ENCODE peak calls at places on chromosome 3, in four cellular contexts. S is A673; G is foreskin fibroblast; L is CD8-positive, alpha-beta T cell. Z is an unnamed sample.

GRCh38 chr3:36480916-36481648 is 100.8 kb downstream of the STAC start:
- DNase-seq in L (no peak), S (no peak), G (no peak), Z (peak; percentile 34)

GRCh38 chr3:32143849-32144757 is 37.7 kb downstream of the GPD1L start:
- DNase-seq in S (peak; percentile 87), L (peak; percentile 46), G (peak; percentile 84), Z (peak; percentile 96)

GRCh38 chr3:173410836-173411235 is 13.3 kb downstream of the NLGN1 start:
- DNase-seq in S (peak; percentile 22), L (no peak), G (no peak), Z (no peak)

GRCh38 chr3:151316267-151316991 is at the start of gene GPR87:
- DNase-seq in S (no peak), G (no peak), L (no peak), Z (peak; percentile 45)

GRCh38 chr3:81302045-81302444 is 459.4 kb downstream of the GBE1 start:
- DNase-seq in G (peak; percentile 6), S (peak; percentile 71), L (no peak), Z (peak; percentile 80)

GRCh38 chr3:13142552-13143380 is 69.5 kb upstream of the IQSEC1 start:
- DNase-seq in S (no peak), G (no peak), L (no peak), Z (no peak)

GRCh38 chr3:123158899-123159390 is 42.8 kb upstream of the SEC22A start:
- DNase-seq in L (no peak), G (no peak), S (no peak), Z (no peak)

GRCh38 chr3:29370451-29371420 is 89.9 kb downstream of the RBMS3 start:
- DNase-seq in S (no peak), G (no peak), L (no peak), Z (no peak)

GRCh38 chr3:46496745-46497555 is 826 bp upstream of the RTP3 start:
- DNase-seq in L (peak; percentile 68), S (peak; percentile 8), G (no peak), Z (peak; percentile 33)

GRCh38 chr3:59919581-59919980 is 869.8 kb upstream of the CFAP20DC start:
- DNase-seq in S (no peak), G (no peak), L (no peak), Z (no peak)

GRCh38 chr3:28101672-28102071 is 139.7 kb upstream of the CMC1 start:
- DNase-seq in G (no peak), S (no peak), L (no peak), Z (no peak)

GRCh38 chr3:107441617-107442016 is 64.4 kb downstream of the CCDC54 start:
- DNase-seq in G (no peak), S (no peak), L (no peak), Z (peak; percentile 35)

GRCh38 chr3:66035763-66036477 is 2.8 kb downstream of the MAGI1 start:
- DNase-seq in S (no peak), L (no peak), G (no peak), Z (peak; percentile 58)

GRCh38 chr3:184050217-184050847 is 2.5 kb upstream of the HTR3C start:
- DNase-seq in L (no peak), G (no peak), S (no peak), Z (no peak)

GRCh38 chr3:17355591-17355990 is 386.8 kb downstream of the TBC1D5 start:
- DNase-seq in L (no peak), S (no peak), G (peak; percentile 29), Z (no peak)

GRCh38 chr3:132210476-132211346 is 106.5 kb upstream of the ACP3 start:
- DNase-seq in L (no peak), S (peak; percentile 38), G (no peak), Z (peak; percentile 6)

GRCh38 chr3:12963869-12964712 is 109.1 kb downstream of the IQSEC1 start:
- DNase-seq in S (no peak), L (no peak), G (no peak), Z (peak; percentile 26)

GRCh38 chr3:100992086-100993033 is 861 bp downstream of the ABI3BP start:
- DNase-seq in S (peak; percentile 14), L (no peak), G (no peak), Z (peak; percentile 81)

DNA sequence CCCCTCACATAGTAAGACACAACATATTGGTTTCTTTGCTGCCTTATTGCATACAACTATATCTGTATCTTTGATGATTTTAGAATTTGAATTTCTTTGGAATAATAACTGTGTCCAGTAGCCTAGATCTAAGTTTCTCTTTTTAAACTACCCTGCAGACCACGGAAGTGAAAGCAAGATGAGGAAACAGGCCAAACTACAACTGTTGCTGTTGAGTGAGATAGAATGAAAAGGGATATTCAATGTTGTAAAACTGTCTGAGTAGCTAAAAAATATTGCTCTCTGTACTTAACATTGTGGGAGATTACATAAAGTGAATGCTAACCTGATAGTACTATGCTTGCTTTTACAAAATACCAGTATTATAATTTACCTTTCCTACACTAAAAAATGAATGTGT is 459.5 kb upstream of the KCNMB2 start:
- DNase-seq in L (no peak), G (no peak), S (no peak), Z (no peak)
- H3K4me3 ChIP-seq in L (no peak overlapping the region), G (no peak overlapping the region), S (no peak overlapping the region), Z (no peak overlapping the region)

DNA sequence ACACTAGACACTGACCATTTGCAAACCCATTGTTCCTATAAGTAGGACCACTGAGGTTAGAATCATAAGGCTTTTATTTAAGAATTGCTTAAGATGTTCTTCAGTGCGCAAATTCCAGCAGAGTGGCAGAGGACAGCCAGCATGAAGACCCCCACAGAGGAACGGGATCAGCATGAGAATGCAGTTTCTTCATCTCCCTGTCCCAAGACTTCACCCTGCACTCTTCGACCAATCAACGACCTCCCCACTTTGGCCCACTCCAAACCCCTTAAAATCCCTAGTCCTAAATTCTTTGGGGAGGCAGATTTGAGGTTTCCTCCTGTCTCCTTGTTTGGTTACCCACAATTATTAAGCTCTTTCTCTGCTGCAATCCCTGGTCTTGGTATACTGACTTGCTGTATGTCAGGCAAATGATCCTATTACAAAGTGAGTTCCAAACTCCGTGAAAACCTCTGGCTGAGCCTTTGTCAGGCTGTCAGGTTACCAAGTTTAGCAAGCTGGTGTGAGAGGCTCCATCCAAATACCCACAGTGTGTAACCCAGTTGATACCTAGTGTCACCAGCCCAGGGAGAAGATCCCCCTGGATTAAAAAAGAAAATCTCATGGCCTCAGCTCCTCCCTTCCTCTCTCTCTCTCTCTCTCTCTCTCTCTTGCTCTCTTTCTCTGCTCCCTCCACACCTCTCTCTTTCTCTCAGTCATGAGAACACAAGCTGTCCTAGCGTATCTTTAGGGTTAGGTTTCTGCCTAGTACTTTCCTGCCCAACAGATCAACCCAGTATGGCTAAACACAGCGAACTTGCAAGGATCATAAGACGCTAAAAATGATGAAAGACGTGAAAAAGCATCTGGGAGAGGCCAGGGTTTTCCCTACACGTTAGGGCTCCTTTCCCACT is 15.8 kb upstream of the RBSN start:
- DNase-seq in L (no peak), S (no peak), G (no peak), Z (no peak)
- H3K4me3 ChIP-seq in L (no peak overlapping the region), S (no peak overlapping the region), G (no peak overlapping the region), Z (no peak overlapping the region)

GRCh38 chr3:72438072-72438471 is 410.2 kb downstream of the SHQ1 start:
- DNase-seq in L (no peak), G (no peak), S (no peak), Z (no peak)
- H3K4me3 ChIP-seq in L (no peak overlapping the region), G (no peak overlapping the region), S (no peak overlapping the region), Z (no peak overlapping the region)

DNA sequence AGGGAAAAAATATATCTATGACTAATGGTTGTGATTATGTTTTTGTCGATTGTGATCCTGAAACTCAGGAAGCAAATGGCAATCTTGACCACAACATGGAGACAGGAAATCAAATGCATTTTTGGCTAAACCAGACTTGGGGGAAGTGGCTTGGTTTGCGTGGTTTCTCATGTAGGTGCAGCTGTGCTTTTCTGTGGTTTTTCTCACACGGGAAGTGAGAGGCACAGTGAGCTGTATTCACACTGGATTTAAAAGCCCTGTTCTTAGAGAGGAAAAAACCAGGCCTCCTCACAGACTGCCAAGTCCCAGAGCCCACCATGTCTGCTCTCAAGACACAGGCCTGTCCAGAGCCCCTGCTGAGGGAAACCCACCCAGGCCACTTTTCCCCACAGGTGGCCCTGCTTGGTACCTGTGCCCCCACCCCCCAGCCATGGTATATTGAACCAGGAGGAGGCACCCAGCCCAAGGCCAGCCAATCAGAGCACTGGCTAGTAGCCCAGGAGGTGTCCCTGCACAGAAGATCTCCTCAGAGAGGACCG is 46.2 kb downstream of the BTD start:
- DNase-seq in G (peak; percentile 89), S (peak; percentile 22), L (peak; percentile 58), Z (peak; percentile 95)
- H3K4me3 ChIP-seq in G (peak overlapping the region; percentile 12), S (no peak overlapping the region), L (peak overlapping the region; percentile 7), Z (no peak overlapping the region)

DNA sequence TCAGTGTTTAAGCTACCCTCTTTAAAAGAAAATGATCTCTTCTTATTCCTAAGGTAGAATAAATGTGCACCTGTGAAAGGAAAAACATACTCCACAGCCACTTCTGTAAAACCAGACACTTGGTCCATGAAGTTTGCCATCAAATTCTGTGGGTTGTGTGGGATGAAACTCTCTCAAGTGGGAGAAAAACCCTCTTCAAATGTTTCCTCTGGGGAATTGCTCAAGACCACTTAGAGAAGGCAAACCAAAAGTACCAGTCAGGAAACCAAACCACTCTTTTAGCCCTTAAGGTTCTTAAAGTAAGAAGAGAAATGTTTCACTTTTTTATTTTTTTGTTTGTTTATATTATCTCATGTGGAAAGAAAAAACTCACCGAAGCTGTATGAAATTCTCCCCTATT is 1.2 kb downstream of the COL8A1 start:
- DNase-seq in L (no peak), G (no peak), S (peak; percentile 49), Z (peak; percentile 68)
- H3K4me3 ChIP-seq in L (no peak overlapping the region), G (peak overlapping the region; percentile 67), S (no peak overlapping the region), Z (peak overlapping the region; percentile 88)

GRCh38 chr3:14524311-14524711 is 15.8 kb downstream of the GRIP2 start:
- DNase-seq in S (no peak), L (no peak), G (no peak), Z (no peak)

GRCh38 chr3:14523792-14524191 is 16.4 kb downstream of the GRIP2 start:
- DNase-seq in S (no peak), L (no peak), G (peak; percentile 21), Z (no peak)

GRCh38 chr3:14528081-14528480 is 12.1 kb downstream of the GRIP2 start:
- DNase-seq in G (no peak), L (no peak), S (no peak), Z (no peak)

GRCh38 chr3:14524920-14525660 is 15.1 kb downstream of the GRIP2 start:
- DNase-seq in S (no peak), L (no peak), G (no peak), Z (no peak)

GRCh38 chr3:14525685-14526631 is 14.2 kb downstream of the GRIP2 start:
- DNase-seq in G (peak; percentile 2), S (no peak), L (no peak), Z (peak; percentile 47)
- H3K4me3 ChIP-seq in G (no peak overlapping the region), S (no peak overlapping the region), L (no peak overlapping the region), Z (no peak overlapping the region)

DNA sequence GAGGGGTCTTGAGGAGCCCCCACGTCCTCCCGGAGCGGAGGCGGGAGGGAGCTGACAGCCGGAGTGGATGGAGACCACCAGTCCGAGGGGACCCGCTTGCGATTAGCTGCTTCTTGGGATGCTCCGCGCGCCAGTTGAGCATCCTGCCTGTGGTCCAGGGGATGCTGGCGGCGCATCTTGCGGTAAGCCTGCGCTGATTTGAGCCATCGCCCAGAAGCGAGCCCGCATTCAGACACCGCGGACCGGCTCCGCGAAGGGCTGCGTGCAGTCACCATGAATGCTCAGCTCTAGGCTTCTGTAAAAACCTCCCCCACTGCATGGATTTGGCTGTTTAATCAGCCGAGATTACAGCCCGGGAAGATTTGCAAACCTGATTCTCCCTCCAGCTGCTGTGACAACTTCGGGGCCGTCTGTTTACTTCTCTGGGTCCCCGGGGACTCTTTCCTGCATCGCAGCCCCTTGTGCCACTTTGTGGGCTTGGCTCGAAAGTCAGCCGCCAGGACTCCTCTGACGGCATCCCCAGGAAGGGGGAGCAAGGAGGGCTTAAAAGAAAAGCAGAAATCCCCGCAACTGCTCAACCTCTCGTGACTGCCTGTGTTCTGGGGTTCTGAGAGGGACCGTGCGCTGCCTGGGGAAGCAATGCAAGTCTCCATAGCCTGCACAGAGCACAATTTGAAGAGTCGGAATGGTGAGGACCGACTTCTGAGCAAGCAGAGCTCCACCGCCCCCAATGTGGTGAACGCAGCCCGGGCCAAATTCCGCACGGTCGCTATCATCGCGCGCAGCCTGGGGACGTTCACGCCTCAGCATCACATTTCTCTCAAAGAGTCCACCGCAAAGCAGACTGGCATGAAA is 171.1 kb downstream of the KCNAB1 start:
- DNase-seq in L (peak; percentile 11), G (no peak), S (peak; percentile 27), Z (peak; percentile 13)
- H3K4me3 ChIP-seq in L (peak overlapping the region; percentile 2), G (peak overlapping the region; percentile 29), S (peak overlapping the region; percentile 24), Z (peak overlapping the region; percentile 25)

Z was measured in choroid plexus epithelial cell.